ENCODE peak calls at places on chromosomes 5 and 9, in ten cellular contexts. One of them, this sample, is unnamed.

GRCh38 chr5:111734013-111734412 is 23.0 kb downstream of the NREP start:
- DNase-seq in T-helper 2 cell: no peak
- DNase-seq in stimulated activated naive B cell treated with anti-CD40 and anti-IgM and Interleukin-4, amounts not matched to agents 10 μg/mL and 1 μg/mL and 100 μg/mL, for 72 hours: no peak
- DNase-seq in HS-5: no peak
- DNase-seq in NCI-H2171 treated with DMSO at 0.1 percent for 48 hours: no peak
- DNase-seq in C1 segment of cervical spinal cord: no peak
- DNase-seq in WTC11: no peak
- DNase-seq in H4: peak; percentile 89
- DNase-seq in mucosa of gallbladder: no peak
- DNase-seq in activated CD4-positive, alpha-beta memory T cell treated with anti-CD3 and anti-CD28 coated beads, Interleukin-2, amount 10 ng/mL, durations not matched to agents 7 days and 5 days: no peak
- DNase-seq in this sample: peak; percentile 32

GRCh38 chr5:13536921-13537320 is 407.6 kb downstream of the DNAH5 start:
- DNase-seq in C1 segment of cervical spinal cord: no peak
- DNase-seq in T-helper 2 cell: no peak
- DNase-seq in activated CD4-positive, alpha-beta memory T cell treated with anti-CD3 and anti-CD28 coated beads, Interleukin-2, amount 10 ng/mL, durations not matched to agents 7 days and 5 days: no peak
- DNase-seq in WTC11: no peak
- DNase-seq in mucosa of gallbladder: no peak
- DNase-seq in HS-5: peak; percentile 9
- DNase-seq in NCI-H2171 treated with DMSO at 0.1 percent for 48 hours: no peak
- DNase-seq in stimulated activated naive B cell treated with anti-CD40 and anti-IgM and Interleukin-4, amounts not matched to agents 10 μg/mL and 1 μg/mL and 100 μg/mL, for 72 hours: no peak
- DNase-seq in H4: peak; percentile 81
- DNase-seq in this sample: no peak

GRCh38 chr5:127203818-127204217 is 86.8 kb upstream of the MEGF10 start:
- DNase-seq in HS-5: peak; percentile 63
- DNase-seq in mucosa of gallbladder: no peak
- DNase-seq in T-helper 2 cell: no peak
- DNase-seq in WTC11: no peak
- DNase-seq in H4: peak; percentile 25
- DNase-seq in stimulated activated naive B cell treated with anti-CD40 and anti-IgM and Interleukin-4, amounts not matched to agents 10 μg/mL and 1 μg/mL and 100 μg/mL, for 72 hours: no peak
- DNase-seq in NCI-H2171 treated with DMSO at 0.1 percent for 48 hours: no peak
- DNase-seq in activated CD4-positive, alpha-beta memory T cell treated with anti-CD3 and anti-CD28 coated beads, Interleukin-2, amount 10 ng/mL, durations not matched to agents 7 days and 5 days: no peak
- DNase-seq in C1 segment of cervical spinal cord: no peak
- DNase-seq in this sample: no peak

GRCh38 chr5:96509721-96510383 is 76.8 kb upstream of the PCSK1 start:
- DNase-seq in T-helper 2 cell: no peak
- DNase-seq in H4: peak; percentile 80
- DNase-seq in stimulated activated naive B cell treated with anti-CD40 and anti-IgM and Interleukin-4, amounts not matched to agents 10 μg/mL and 1 μg/mL and 100 μg/mL, for 72 hours: no peak
- DNase-seq in WTC11: no peak
- DNase-seq in activated CD4-positive, alpha-beta memory T cell treated with anti-CD3 and anti-CD28 coated beads, Interleukin-2, amount 10 ng/mL, durations not matched to agents 7 days and 5 days: no peak
- DNase-seq in C1 segment of cervical spinal cord: no peak
- DNase-seq in NCI-H2171 treated with DMSO at 0.1 percent for 48 hours: no peak
- DNase-seq in mucosa of gallbladder: no peak
- DNase-seq in HS-5: peak; percentile 80
- DNase-seq in this sample: no peak

GRCh38 chr9:2681981-2682380 is 35.3 kb upstream of the KCNV2 start:
- DNase-seq in NCI-H2171 treated with DMSO at 0.1 percent for 48 hours: no peak
- DNase-seq in stimulated activated naive B cell treated with anti-CD40 and anti-IgM and Interleukin-4, amounts not matched to agents 10 μg/mL and 1 μg/mL and 100 μg/mL, for 72 hours: no peak
- DNase-seq in HS-5: no peak
- DNase-seq in mucosa of gallbladder: no peak
- DNase-seq in WTC11: no peak
- DNase-seq in activated CD4-positive, alpha-beta memory T cell treated with anti-CD3 and anti-CD28 coated beads, Interleukin-2, amount 10 ng/mL, durations not matched to agents 7 days and 5 days: no peak
- DNase-seq in C1 segment of cervical spinal cord: no peak
- DNase-seq in T-helper 2 cell: no peak
- DNase-seq in H4: no peak
- DNase-seq in this sample: no peak

GRCh38 chr9:17578911-17579793 is at the start of gene SH3GL2:
- DNase-seq in H4: peak; percentile 19
- DNase-seq in NCI-H2171 treated with DMSO at 0.1 percent for 48 hours: peak; percentile 79
- DNase-seq in T-helper 2 cell: no peak
- DNase-seq in C1 segment of cervical spinal cord: peak; percentile 40
- DNase-seq in mucosa of gallbladder: no peak
- DNase-seq in HS-5: no peak
- DNase-seq in stimulated activated naive B cell treated with anti-CD40 and anti-IgM and Interleukin-4, amounts not matched to agents 10 μg/mL and 1 μg/mL and 100 μg/mL, for 72 hours: peak; percentile 1
- DNase-seq in WTC11: peak; percentile 89
- DNase-seq in activated CD4-positive, alpha-beta memory T cell treated with anti-CD3 and anti-CD28 coated beads, Interleukin-2, amount 10 ng/mL, durations not matched to agents 7 days and 5 days: no peak
- DNase-seq in this sample: peak; percentile 10

GRCh38 chr5:66744040-66744439 is 147.8 kb downstream of the MAST4 start:
- DNase-seq in C1 segment of cervical spinal cord: no peak
- DNase-seq in HS-5: no peak
- DNase-seq in stimulated activated naive B cell treated with anti-CD40 and anti-IgM and Interleukin-4, amounts not matched to agents 10 μg/mL and 1 μg/mL and 100 μg/mL, for 72 hours: no peak
- DNase-seq in T-helper 2 cell: no peak
- DNase-seq in NCI-H2171 treated with DMSO at 0.1 percent for 48 hours: no peak
- DNase-seq in activated CD4-positive, alpha-beta memory T cell treated with anti-CD3 and anti-CD28 coated beads, Interleukin-2, amount 10 ng/mL, durations not matched to agents 7 days and 5 days: no peak
- DNase-seq in H4: no peak
- DNase-seq in mucosa of gallbladder: peak; percentile 19
- DNase-seq in WTC11: no peak
- DNase-seq in this sample: no peak

GRCh38 chr5:124599048-124599973 is 147.1 kb downstream of the ZNF608 start:
- DNase-seq in C1 segment of cervical spinal cord: peak; percentile 37
- DNase-seq in HS-5: no peak
- DNase-seq in stimulated activated naive B cell treated with anti-CD40 and anti-IgM and Interleukin-4, amounts not matched to agents 10 μg/mL and 1 μg/mL and 100 μg/mL, for 72 hours: no peak
- DNase-seq in NCI-H2171 treated with DMSO at 0.1 percent for 48 hours: peak; percentile 90
- DNase-seq in H4: peak; percentile 98
- DNase-seq in mucosa of gallbladder: peak; percentile 57
- DNase-seq in WTC11: no peak
- DNase-seq in activated CD4-positive, alpha-beta memory T cell treated with anti-CD3 and anti-CD28 coated beads, Interleukin-2, amount 10 ng/mL, durations not matched to agents 7 days and 5 days: no peak
- DNase-seq in T-helper 2 cell: no peak
- DNase-seq in this sample: no peak

GRCh38 chr5:108311682-108312081 is 70.2 kb downstream of the FBXL17 start:
- DNase-seq in NCI-H2171 treated with DMSO at 0.1 percent for 48 hours: no peak
- DNase-seq in HS-5: no peak
- DNase-seq in T-helper 2 cell: no peak
- DNase-seq in mucosa of gallbladder: no peak
- DNase-seq in WTC11: no peak
- DNase-seq in C1 segment of cervical spinal cord: no peak
- DNase-seq in activated CD4-positive, alpha-beta memory T cell treated with anti-CD3 and anti-CD28 coated beads, Interleukin-2, amount 10 ng/mL, durations not matched to agents 7 days and 5 days: no peak
- DNase-seq in H4: no peak
- DNase-seq in stimulated activated naive B cell treated with anti-CD40 and anti-IgM and Interleukin-4, amounts not matched to agents 10 μg/mL and 1 μg/mL and 100 μg/mL, for 72 hours: no peak
- DNase-seq in this sample: no peak

GRCh38 chr9:100322954-100323536 is 29.7 kb downstream of the TEX10 start:
- DNase-seq in HS-5: no peak
- DNase-seq in activated CD4-positive, alpha-beta memory T cell treated with anti-CD3 and anti-CD28 coated beads, Interleukin-2, amount 10 ng/mL, durations not matched to agents 7 days and 5 days: peak; percentile 29
- DNase-seq in C1 segment of cervical spinal cord: peak; percentile 13
- DNase-seq in T-helper 2 cell: no peak
- DNase-seq in H4: peak; percentile 12
- DNase-seq in mucosa of gallbladder: peak; percentile 29
- DNase-seq in NCI-H2171 treated with DMSO at 0.1 percent for 48 hours: peak; percentile 45
- DNase-seq in WTC11: peak; percentile 28
- DNase-seq in stimulated activated naive B cell treated with anti-CD40 and anti-IgM and Interleukin-4, amounts not matched to agents 10 μg/mL and 1 μg/mL and 100 μg/mL, for 72 hours: no peak
- DNase-seq in this sample: peak; percentile 17

GRCh38 chr5:16736158-16736994 is 119.6 kb upstream of the RETREG1 start:
- DNase-seq in activated CD4-positive, alpha-beta memory T cell treated with anti-CD3 and anti-CD28 coated beads, Interleukin-2, amount 10 ng/mL, durations not matched to agents 7 days and 5 days: no peak
- DNase-seq in WTC11: peak; percentile 56
- DNase-seq in C1 segment of cervical spinal cord: peak; percentile 34
- DNase-seq in HS-5: no peak
- DNase-seq in stimulated activated naive B cell treated with anti-CD40 and anti-IgM and Interleukin-4, amounts not matched to agents 10 μg/mL and 1 μg/mL and 100 μg/mL, for 72 hours: no peak
- DNase-seq in mucosa of gallbladder: peak; percentile 78
- DNase-seq in T-helper 2 cell: no peak
- DNase-seq in NCI-H2171 treated with DMSO at 0.1 percent for 48 hours: peak; percentile 25
- DNase-seq in H4: peak; percentile 82
- DNase-seq in this sample: no peak

GRCh38 chr9:36191696-36192095 is 975 bp downstream of the CLTA start:
- DNase-seq in activated CD4-positive, alpha-beta memory T cell treated with anti-CD3 and anti-CD28 coated beads, Interleukin-2, amount 10 ng/mL, durations not matched to agents 7 days and 5 days: no peak
- DNase-seq in H4: no peak
- DNase-seq in C1 segment of cervical spinal cord: no peak
- DNase-seq in mucosa of gallbladder: no peak
- DNase-seq in WTC11: no peak
- DNase-seq in HS-5: no peak
- DNase-seq in stimulated activated naive B cell treated with anti-CD40 and anti-IgM and Interleukin-4, amounts not matched to agents 10 μg/mL and 1 μg/mL and 100 μg/mL, for 72 hours: no peak
- DNase-seq in NCI-H2171 treated with DMSO at 0.1 percent for 48 hours: no peak
- DNase-seq in T-helper 2 cell: no peak
- DNase-seq in this sample: no peak

GRCh38 chr5:177339107-177339638 is 12.3 kb downstream of the LMAN2 start:
- DNase-seq in WTC11: no peak
- DNase-seq in NCI-H2171 treated with DMSO at 0.1 percent for 48 hours: no peak
- DNase-seq in stimulated activated naive B cell treated with anti-CD40 and anti-IgM and Interleukin-4, amounts not matched to agents 10 μg/mL and 1 μg/mL and 100 μg/mL, for 72 hours: no peak
- DNase-seq in H4: no peak
- DNase-seq in activated CD4-positive, alpha-beta memory T cell treated with anti-CD3 and anti-CD28 coated beads, Interleukin-2, amount 10 ng/mL, durations not matched to agents 7 days and 5 days: no peak
- DNase-seq in HS-5: no peak
- DNase-seq in T-helper 2 cell: no peak
- DNase-seq in C1 segment of cervical spinal cord: no peak
- DNase-seq in mucosa of gallbladder: no peak
- DNase-seq in this sample: no peak

GRCh38 chr5:121793791-121794190 is 57.9 kb upstream of the FTMT start:
- DNase-seq in T-helper 2 cell: no peak
- DNase-seq in NCI-H2171 treated with DMSO at 0.1 percent for 48 hours: no peak
- DNase-seq in HS-5: no peak
- DNase-seq in H4: no peak
- DNase-seq in C1 segment of cervical spinal cord: no peak
- DNase-seq in stimulated activated naive B cell treated with anti-CD40 and anti-IgM and Interleukin-4, amounts not matched to agents 10 μg/mL and 1 μg/mL and 100 μg/mL, for 72 hours: no peak
- DNase-seq in WTC11: no peak
- DNase-seq in activated CD4-positive, alpha-beta memory T cell treated with anti-CD3 and anti-CD28 coated beads, Interleukin-2, amount 10 ng/mL, durations not matched to agents 7 days and 5 days: no peak
- DNase-seq in mucosa of gallbladder: no peak
- DNase-seq in this sample: no peak

GRCh38 chr5:134539732-134540131 is 14.3 kb downstream of the JADE2 start:
- DNase-seq in HS-5: no peak
- DNase-seq in stimulated activated naive B cell treated with anti-CD40 and anti-IgM and Interleukin-4, amounts not matched to agents 10 μg/mL and 1 μg/mL and 100 μg/mL, for 72 hours: no peak
- DNase-seq in activated CD4-positive, alpha-beta memory T cell treated with anti-CD3 and anti-CD28 coated beads, Interleukin-2, amount 10 ng/mL, durations not matched to agents 7 days and 5 days: no peak
- DNase-seq in C1 segment of cervical spinal cord: no peak
- DNase-seq in T-helper 2 cell: no peak
- DNase-seq in mucosa of gallbladder: no peak
- DNase-seq in WTC11: peak; percentile 88
- DNase-seq in NCI-H2171 treated with DMSO at 0.1 percent for 48 hours: no peak
- DNase-seq in H4: no peak
- DNase-seq in this sample: no peak

GRCh38 chr5:97111612-97112011 is 30.8 kb downstream of the LIX1 start:
- DNase-seq in mucosa of gallbladder: no peak
- DNase-seq in WTC11: no peak
- DNase-seq in stimulated activated naive B cell treated with anti-CD40 and anti-IgM and Interleukin-4, amounts not matched to agents 10 μg/mL and 1 μg/mL and 100 μg/mL, for 72 hours: no peak
- DNase-seq in NCI-H2171 treated with DMSO at 0.1 percent for 48 hours: no peak
- DNase-seq in T-helper 2 cell: no peak
- DNase-seq in H4: no peak
- DNase-seq in C1 segment of cervical spinal cord: no peak
- DNase-seq in HS-5: no peak
- DNase-seq in activated CD4-positive, alpha-beta memory T cell treated with anti-CD3 and anti-CD28 coated beads, Interleukin-2, amount 10 ng/mL, durations not matched to agents 7 days and 5 days: no peak
- DNase-seq in this sample: no peak

GRCh38 chr5:137395011-137395755 is 103.9 kb downstream of the SPOCK1 start:
- DNase-seq in NCI-H2171 treated with DMSO at 0.1 percent for 48 hours: peak; percentile 94
- DNase-seq in activated CD4-positive, alpha-beta memory T cell treated with anti-CD3 and anti-CD28 coated beads, Interleukin-2, amount 10 ng/mL, durations not matched to agents 7 days and 5 days: no peak
- DNase-seq in HS-5: peak; percentile 28
- DNase-seq in H4: peak; percentile 36
- DNase-seq in WTC11: no peak
- DNase-seq in C1 segment of cervical spinal cord: no peak
- DNase-seq in T-helper 2 cell: no peak
- DNase-seq in stimulated activated naive B cell treated with anti-CD40 and anti-IgM and Interleukin-4, amounts not matched to agents 10 μg/mL and 1 μg/mL and 100 μg/mL, for 72 hours: no peak
- DNase-seq in mucosa of gallbladder: no peak
- DNase-seq in this sample: no peak

GRCh38 chr5:142769251-142769792 is 855 bp upstream of the ARHGAP26 start:
- DNase-seq in C1 segment of cervical spinal cord: no peak
- DNase-seq in stimulated activated naive B cell treated with anti-CD40 and anti-IgM and Interleukin-4, amounts not matched to agents 10 μg/mL and 1 μg/mL and 100 μg/mL, for 72 hours: peak; percentile 44
- DNase-seq in T-helper 2 cell: no peak
- DNase-seq in activated CD4-positive, alpha-beta memory T cell treated with anti-CD3 and anti-CD28 coated beads, Interleukin-2, amount 10 ng/mL, durations not matched to agents 7 days and 5 days: no peak
- DNase-seq in HS-5: no peak
- DNase-seq in NCI-H2171 treated with DMSO at 0.1 percent for 48 hours: no peak
- DNase-seq in mucosa of gallbladder: no peak
- DNase-seq in WTC11: no peak
- DNase-seq in H4: no peak
- DNase-seq in this sample: no peak

GRCh38 chr5:159183247-159183646 is 26.1 kb downstream of the RNF145 start:
- DNase-seq in stimulated activated naive B cell treated with anti-CD40 and anti-IgM and Interleukin-4, amounts not matched to agents 10 μg/mL and 1 μg/mL and 100 μg/mL, for 72 hours: no peak
- DNase-seq in mucosa of gallbladder: no peak
- DNase-seq in H4: no peak
- DNase-seq in C1 segment of cervical spinal cord: no peak
- DNase-seq in activated CD4-positive, alpha-beta memory T cell treated with anti-CD3 and anti-CD28 coated beads, Interleukin-2, amount 10 ng/mL, durations not matched to agents 7 days and 5 days: no peak
- DNase-seq in HS-5: no peak
- DNase-seq in T-helper 2 cell: no peak
- DNase-seq in WTC11: no peak
- DNase-seq in NCI-H2171 treated with DMSO at 0.1 percent for 48 hours: no peak
- DNase-seq in this sample: no peak

GRCh38 chr9:21989440-21990189 is 4.6 kb downstream of the CDKN2A start:
- DNase-seq in WTC11: peak; percentile 36
- DNase-seq in NCI-H2171 treated with DMSO at 0.1 percent for 48 hours: no peak
- DNase-seq in HS-5: no peak
- DNase-seq in stimulated activated naive B cell treated with anti-CD40 and anti-IgM and Interleukin-4, amounts not matched to agents 10 μg/mL and 1 μg/mL and 100 μg/mL, for 72 hours: no peak
- DNase-seq in mucosa of gallbladder: no peak
- DNase-seq in C1 segment of cervical spinal cord: no peak
- DNase-seq in activated CD4-positive, alpha-beta memory T cell treated with anti-CD3 and anti-CD28 coated beads, Interleukin-2, amount 10 ng/mL, durations not matched to agents 7 days and 5 days: no peak
- DNase-seq in T-helper 2 cell: no peak
- DNase-seq in H4: no peak
- DNase-seq in this sample: no peak

GRCh38 chr9:133710661-133711427 is 27.3 kb downstream of the SARDH start:
- DNase-seq in T-helper 2 cell: peak; percentile 4
- DNase-seq in activated CD4-positive, alpha-beta memory T cell treated with anti-CD3 and anti-CD28 coated beads, Interleukin-2, amount 10 ng/mL, durations not matched to agents 7 days and 5 days: no peak
- DNase-seq in WTC11: peak; percentile 9
- DNase-seq in mucosa of gallbladder: no peak
- DNase-seq in NCI-H2171 treated with DMSO at 0.1 percent for 48 hours: peak; percentile 30
- DNase-seq in stimulated activated naive B cell treated with anti-CD40 and anti-IgM and Interleukin-4, amounts not matched to agents 10 μg/mL and 1 μg/mL and 100 μg/mL, for 72 hours: no peak
- DNase-seq in HS-5: no peak
- DNase-seq in H4: no peak
- DNase-seq in C1 segment of cervical spinal cord: no peak
- DNase-seq in this sample: no peak

GRCh38 chr5:28398185-28398584 is 1359.8 kb upstream of the CDH9 start:
- DNase-seq in H4: no peak
- DNase-seq in WTC11: no peak
- DNase-seq in NCI-H2171 treated with DMSO at 0.1 percent for 48 hours: no peak
- DNase-seq in activated CD4-positive, alpha-beta memory T cell treated with anti-CD3 and anti-CD28 coated beads, Interleukin-2, amount 10 ng/mL, durations not matched to agents 7 days and 5 days: no peak
- DNase-seq in HS-5: no peak
- DNase-seq in stimulated activated naive B cell treated with anti-CD40 and anti-IgM and Interleukin-4, amounts not matched to agents 10 μg/mL and 1 μg/mL and 100 μg/mL, for 72 hours: no peak
- DNase-seq in C1 segment of cervical spinal cord: no peak
- DNase-seq in T-helper 2 cell: no peak
- DNase-seq in mucosa of gallbladder: no peak
- DNase-seq in this sample: no peak

GRCh38 chr5:173984218-173984617 is 4.8 kb upstream of the C5orf47 start:
- DNase-seq in stimulated activated naive B cell treated with anti-CD40 and anti-IgM and Interleukin-4, amounts not matched to agents 10 μg/mL and 1 μg/mL and 100 μg/mL, for 72 hours: no peak
- DNase-seq in T-helper 2 cell: no peak
- DNase-seq in activated CD4-positive, alpha-beta memory T cell treated with anti-CD3 and anti-CD28 coated beads, Interleukin-2, amount 10 ng/mL, durations not matched to agents 7 days and 5 days: no peak
- DNase-seq in WTC11: no peak
- DNase-seq in HS-5: no peak
- DNase-seq in mucosa of gallbladder: no peak
- DNase-seq in NCI-H2171 treated with DMSO at 0.1 percent for 48 hours: peak; percentile 3
- DNase-seq in C1 segment of cervical spinal cord: no peak
- DNase-seq in H4: peak; percentile 42
- DNase-seq in this sample: no peak

GRCh38 chr5:161093105-161093504 is 241.1 kb upstream of the ATP10B start:
- DNase-seq in stimulated activated naive B cell treated with anti-CD40 and anti-IgM and Interleukin-4, amounts not matched to agents 10 μg/mL and 1 μg/mL and 100 μg/mL, for 72 hours: no peak
- DNase-seq in C1 segment of cervical spinal cord: no peak
- DNase-seq in T-helper 2 cell: no peak
- DNase-seq in HS-5: no peak
- DNase-seq in WTC11: no peak
- DNase-seq in activated CD4-positive, alpha-beta memory T cell treated with anti-CD3 and anti-CD28 coated beads, Interleukin-2, amount 10 ng/mL, durations not matched to agents 7 days and 5 days: no peak
- DNase-seq in NCI-H2171 treated with DMSO at 0.1 percent for 48 hours: no peak
- DNase-seq in H4: no peak
- DNase-seq in mucosa of gallbladder: no peak
- DNase-seq in this sample: no peak

GRCh38 chr5:20601678-20602100 is 613.7 kb upstream of the CDH18 start:
- DNase-seq in NCI-H2171 treated with DMSO at 0.1 percent for 48 hours: peak; percentile 44
- DNase-seq in HS-5: peak; percentile 56
- DNase-seq in T-helper 2 cell: no peak
- DNase-seq in stimulated activated naive B cell treated with anti-CD40 and anti-IgM and Interleukin-4, amounts not matched to agents 10 μg/mL and 1 μg/mL and 100 μg/mL, for 72 hours: no peak
- DNase-seq in activated CD4-positive, alpha-beta memory T cell treated with anti-CD3 and anti-CD28 coated beads, Interleukin-2, amount 10 ng/mL, durations not matched to agents 7 days and 5 days: no peak
- DNase-seq in WTC11: peak; percentile 61
- DNase-seq in C1 segment of cervical spinal cord: no peak
- DNase-seq in H4: peak; percentile 95
- DNase-seq in mucosa of gallbladder: no peak
- DNase-seq in this sample: no peak

GRCh38 chr5:112418412-112419049 is 546 bp downstream of the EPB41L4A start:
- DNase-seq in WTC11: no peak
- DNase-seq in activated CD4-positive, alpha-beta memory T cell treated with anti-CD3 and anti-CD28 coated beads, Interleukin-2, amount 10 ng/mL, durations not matched to agents 7 days and 5 days: no peak
- DNase-seq in NCI-H2171 treated with DMSO at 0.1 percent for 48 hours: no peak
- DNase-seq in HS-5: no peak
- DNase-seq in C1 segment of cervical spinal cord: peak; percentile 41
- DNase-seq in H4: no peak
- DNase-seq in T-helper 2 cell: no peak
- DNase-seq in mucosa of gallbladder: no peak
- DNase-seq in stimulated activated naive B cell treated with anti-CD40 and anti-IgM and Interleukin-4, amounts not matched to agents 10 μg/mL and 1 μg/mL and 100 μg/mL, for 72 hours: no peak
- DNase-seq in this sample: peak; percentile 11

GRCh38 chr9:79817469-79818004 is 245.8 kb downstream of the TLE4 start:
- DNase-seq in activated CD4-positive, alpha-beta memory T cell treated with anti-CD3 and anti-CD28 coated beads, Interleukin-2, amount 10 ng/mL, durations not matched to agents 7 days and 5 days: peak; percentile 31
- DNase-seq in C1 segment of cervical spinal cord: peak; percentile 0
- DNase-seq in H4: peak; percentile 13
- DNase-seq in stimulated activated naive B cell treated with anti-CD40 and anti-IgM and Interleukin-4, amounts not matched to agents 10 μg/mL and 1 μg/mL and 100 μg/mL, for 72 hours: peak; percentile 24
- DNase-seq in HS-5: no peak
- DNase-seq in mucosa of gallbladder: no peak
- DNase-seq in WTC11: no peak
- DNase-seq in T-helper 2 cell: no peak
- DNase-seq in NCI-H2171 treated with DMSO at 0.1 percent for 48 hours: no peak
- DNase-seq in this sample: peak; percentile 9

GRCh38 chr5:133114166-133114932 is 62.5 kb downstream of the HSPA4 start:
- DNase-seq in NCI-H2171 treated with DMSO at 0.1 percent for 48 hours: no peak
- DNase-seq in T-helper 2 cell: no peak
- DNase-seq in activated CD4-positive, alpha-beta memory T cell treated with anti-CD3 and anti-CD28 coated beads, Interleukin-2, amount 10 ng/mL, durations not matched to agents 7 days and 5 days: no peak
- DNase-seq in HS-5: no peak
- DNase-seq in mucosa of gallbladder: peak; percentile 4
- DNase-seq in WTC11: no peak
- DNase-seq in C1 segment of cervical spinal cord: no peak
- DNase-seq in stimulated activated naive B cell treated with anti-CD40 and anti-IgM and Interleukin-4, amounts not matched to agents 10 μg/mL and 1 μg/mL and 100 μg/mL, for 72 hours: no peak
- DNase-seq in H4: no peak
- DNase-seq in this sample: no peak

This sample was measured in stimulated activated naive CD8-positive, alpha-beta T cell treated with anti-CD3 and anti-CD28 coated beads, Interleukin-15, amount 100 ng/mL, for 72 hours.